ENCODE peak calls at places on chromosomes 5 and 9, in four cellular contexts. Z is stomach, V is HCT116, W is GM12891. E is an unnamed sample.

GRCh38 chr5:171120986-171121622 is 187.9 kb upstream of the TLX3 start:
- DNase-seq in Z (no peak), V (no peak), W (no peak), E (no peak)

GRCh38 chr5:1720396-1721110 is 79.1 kb downstream of the MRPL36 start:
- DNase-seq in Z (no peak), V (no peak), W (no peak), E (no peak)

GRCh38 chr9:37503736-37504135 is 18.0 kb downstream of the POLR1E start:
- DNase-seq in Z (no peak), V (no peak), W (no peak), E (no peak)

GRCh38 chr5:128536861-128537305 is 1.2 kb downstream of the FBN2 start:
- DNase-seq in Z (no peak), V (no peak), W (no peak), E (no peak)

GRCh38 chr9:125632321-125633115 is 74.5 kb downstream of the MAPKAP1 start:
- DNase-seq in Z (no peak), V (no peak), W (peak), E (peak)

GRCh38 chr9:89612566-89613278 is 7.9 kb downstream of the GADD45G start:
- DNase-seq in Z (no peak), V (no peak), W (no peak), E (no peak)

GRCh38 chr5:21649969-21650368 is 1203.2 kb downstream of the CDH12 start:
- DNase-seq in Z (no peak), V (no peak), W (no peak), E (no peak)

GRCh38 chr9:76216161-76216649 is 178.0 kb downstream of the RFK start:
- DNase-seq in Z (no peak), V (peak), W (no peak), E (peak)

GRCh38 chr9:125701351-125701750 is 5.7 kb downstream of the MAPKAP1 start:
- DNase-seq in Z (no peak), V (no peak), W (no peak), E (peak)

GRCh38 chr5:137575211-137575610 is 76.1 kb upstream of the SPOCK1 start:
- DNase-seq in Z (no peak), V (no peak), W (no peak), E (no peak)

GRCh38 chr9:127897194-127897692 is 2.2 kb downstream of the ST6GALNAC6 start:
- DNase-seq in Z (peak), V (no peak), W (peak), E (no peak)

GRCh38 chr5:14547660-14548059 is 33.9 kb upstream of the OTULINL start:
- DNase-seq in Z (no peak), V (no peak), W (no peak), E (no peak)

GRCh38 chr9:34993502-34994428 is 4.2 kb downstream of the DNAJB5 start:
- DNase-seq in Z (peak), V (no peak), W (no peak), E (peak)

GRCh38 chr5:135487839-135488514 is 35.8 kb upstream of the TIFAB start:
- DNase-seq in Z (no peak), V (no peak), W (no peak), E (no peak)

GRCh38 chr9:88537743-88538055 is 2.7 kb downstream of the NXNL2 start:
- DNase-seq in Z (peak), V (no peak), W (no peak), E (peak)

GRCh38 chr9:87849144-87849741 is 33.4 kb upstream of the SPATA31E1 start:
- DNase-seq in Z (no peak), V (no peak), W (no peak), E (no peak)

GRCh38 chr5:136212252-136212721 is 19.3 kb upstream of the SMIM32 start:
- DNase-seq in Z (peak), V (peak), W (peak), E (peak)

GRCh38 chr5:170267431-170268152 is 30.0 kb downstream of the LCP2 start:
- DNase-seq in Z (peak), V (peak), W (peak), E (peak)

GRCh38 chr9:74609671-74610416 is 112.7 kb downstream of the RORB start:
- DNase-seq in Z (no peak), V (no peak), W (no peak), E (no peak)

GRCh38 chr9:95073042-95073607 is 244.4 kb downstream of the FANCC start:
- DNase-seq in Z (peak), V (no peak), W (no peak), E (no peak)

GRCh38 chr5:132243366-132243977 is 14.0 kb upstream of the PDLIM4 start:
- DNase-seq in Z (no peak), V (no peak), W (no peak), E (no peak)

GRCh38 chr5:16453609-16454008 is 12.0 kb downstream of the ZNF622 start:
- DNase-seq in Z (no peak), V (no peak), W (no peak), E (no peak)

GRCh38 chr5:126046996-126047395 is 376.2 kb upstream of the GRAMD2B start:
- DNase-seq in Z (no peak), V (no peak), W (no peak), E (no peak)

GRCh38 chr9:27542519-27542918 is 12.9 kb upstream of the MOB3B start:
- DNase-seq in Z (no peak), V (no peak), W (no peak), E (no peak)

GRCh38 chr9:27537027-27537435 is 7.4 kb upstream of the MOB3B start:
- DNase-seq in Z (no peak), V (no peak), W (no peak), E (no peak)

GRCh38 chr5:142293486-142293885 is 31.3 kb downstream of the SPRY4 start:
- DNase-seq in Z (no peak), V (no peak), W (no peak), E (peak)

GRCh38 chr5:174724484-174725260 is at the start of gene MSX2:
- DNase-seq in Z (peak), V (peak), W (no peak), E (no peak)

GRCh38 chr5:71910741-71911140 is 191.7 kb downstream of the CARTPT start:
- DNase-seq in Z (no peak), V (no peak), W (no peak), E (no peak)

GRCh38 chr9:87816041-87816440 is 66.6 kb upstream of the SPATA31E1 start:
- DNase-seq in Z (no peak), V (no peak), W (no peak), E (no peak)

GRCh38 chr9:14294659-14295058 is 19.3 kb downstream of the NFIB start:
- DNase-seq in Z (no peak), V (no peak), W (no peak), E (no peak)
- TF ChIP-seq POLR2A in Z (no peak), V (no peak), W (no peak), E (no peak)

DNA sequence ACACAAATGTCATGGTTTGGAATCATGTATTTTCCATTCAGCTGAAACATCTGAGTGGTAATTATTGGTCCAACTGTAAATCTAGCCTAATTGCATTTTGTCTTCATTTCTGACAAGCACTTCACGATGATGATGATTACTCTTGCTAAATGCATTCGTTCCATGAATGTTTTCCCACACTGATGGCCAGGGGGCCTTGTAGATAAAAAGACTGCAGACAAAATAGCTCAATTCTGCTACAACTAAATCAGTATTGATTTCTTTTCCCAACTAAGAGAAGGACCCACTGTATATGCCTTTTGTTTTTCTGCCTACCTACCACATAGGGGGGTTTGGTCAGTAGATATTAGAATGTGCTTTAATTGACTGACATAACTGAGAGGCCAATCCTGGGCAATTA is 1351.3 kb upstream of the NUDT12 start:
- DNase-seq in Z (no peak), V (no peak), W (no peak), E (no peak)
- TF ChIP-seq POLR2A in Z (no peak), V (no peak), W (no peak), E (no peak)

GRCh38 chr9:2014696-2015580 is at the start of gene SMARCA2:
- DNase-seq in Z (peak), V (peak), W (peak), E (peak)
- TF ChIP-seq POLR2A in Z (no peak), V (no peak), W (peak), E (peak)

DNA sequence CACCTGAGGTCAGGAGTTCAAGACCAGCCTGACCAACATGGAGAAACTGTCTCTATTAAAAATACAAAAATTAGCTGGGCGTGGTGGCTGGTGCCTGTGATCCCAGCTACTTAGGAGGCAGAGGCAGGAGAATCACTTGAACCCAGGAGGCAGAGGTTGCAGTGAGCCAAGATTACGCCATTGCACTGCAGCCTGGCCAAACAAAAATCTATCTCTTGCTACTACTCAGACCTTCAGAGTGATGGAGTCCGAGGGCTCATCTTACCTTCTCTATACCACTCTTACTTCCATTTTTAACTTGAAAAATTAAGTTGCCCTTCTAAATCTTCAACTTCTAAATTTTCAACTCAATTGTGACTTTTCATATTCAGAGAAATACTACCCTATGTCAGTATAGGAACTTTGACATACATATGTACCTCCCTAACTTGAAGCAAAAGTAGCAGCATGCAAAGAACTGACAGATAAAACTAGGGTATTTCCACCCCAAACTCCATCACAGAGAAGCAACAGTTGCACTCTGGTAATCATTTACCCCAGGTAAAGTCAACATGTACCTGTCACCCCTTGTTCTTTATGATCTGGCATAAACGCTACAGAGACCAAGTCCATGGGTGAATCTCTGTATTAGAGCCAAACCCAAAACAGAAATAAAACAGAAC is 11.4 kb downstream of the ZFAND5 start:
- DNase-seq in Z (no peak), V (no peak), W (no peak), E (no peak)
- TF ChIP-seq POLR2A in Z (no peak), V (no peak), W (peak), E (no peak)

GRCh38 chr9:111298831-111299603 is 31.0 kb downstream of the OR2K2 start:
- DNase-seq in Z (no peak), V (peak), W (peak), E (no peak)
- TF ChIP-seq POLR2A in Z (no peak), V (no peak), W (no peak), E (no peak)

GRCh38 chr5:68419101-68419636 is 203.6 kb downstream of the PIK3R1 start:
- DNase-seq in Z (no peak), V (no peak), W (no peak), E (no peak)

GRCh38 chr5:68419637-68420452 is 204.3 kb downstream of the PIK3R1 start:
- DNase-seq in Z (no peak), V (no peak), W (no peak), E (peak)

GRCh38 chr5:68421667-68422220 is 206.2 kb downstream of the PIK3R1 start:
- DNase-seq in Z (no peak), V (no peak), W (no peak), E (no peak)

GRCh38 chr5:68418680-68419079 is 203.1 kb downstream of the PIK3R1 start:
- DNase-seq in Z (no peak), V (no peak), W (no peak), E (no peak)

GRCh38 chr5:68420476-68421344 is 205.2 kb downstream of the PIK3R1 start:
- DNase-seq in Z (peak), V (no peak), W (no peak), E (no peak)
- TF ChIP-seq POLR2A in Z (no peak), V (no peak), W (no peak), E (no peak)

DNA sequence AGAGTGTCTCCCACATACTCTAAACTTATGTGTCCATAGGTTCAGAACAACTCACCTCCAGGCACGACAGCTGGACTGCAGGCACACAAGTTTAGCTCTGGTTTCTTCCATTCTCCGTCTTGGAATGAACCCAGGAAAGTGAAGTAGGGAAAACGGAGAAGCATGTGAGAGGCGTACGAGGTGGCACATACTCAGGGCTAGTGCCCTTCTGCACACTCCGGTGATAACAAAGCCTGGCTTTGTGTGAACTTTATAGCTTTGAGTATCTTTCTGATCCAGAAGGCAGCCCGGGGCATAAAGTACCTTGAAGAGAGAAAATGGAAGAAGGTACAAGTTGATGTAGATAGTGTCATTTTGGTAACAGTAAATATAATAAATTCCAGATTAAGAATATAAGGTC is 11.1 kb upstream of the HTR4 start:
- DNase-seq in Z (no peak), V (no peak), W (no peak), E (no peak)
- TF ChIP-seq POLR2A in Z (no peak), V (no peak), W (no peak), E (no peak)

DNA sequence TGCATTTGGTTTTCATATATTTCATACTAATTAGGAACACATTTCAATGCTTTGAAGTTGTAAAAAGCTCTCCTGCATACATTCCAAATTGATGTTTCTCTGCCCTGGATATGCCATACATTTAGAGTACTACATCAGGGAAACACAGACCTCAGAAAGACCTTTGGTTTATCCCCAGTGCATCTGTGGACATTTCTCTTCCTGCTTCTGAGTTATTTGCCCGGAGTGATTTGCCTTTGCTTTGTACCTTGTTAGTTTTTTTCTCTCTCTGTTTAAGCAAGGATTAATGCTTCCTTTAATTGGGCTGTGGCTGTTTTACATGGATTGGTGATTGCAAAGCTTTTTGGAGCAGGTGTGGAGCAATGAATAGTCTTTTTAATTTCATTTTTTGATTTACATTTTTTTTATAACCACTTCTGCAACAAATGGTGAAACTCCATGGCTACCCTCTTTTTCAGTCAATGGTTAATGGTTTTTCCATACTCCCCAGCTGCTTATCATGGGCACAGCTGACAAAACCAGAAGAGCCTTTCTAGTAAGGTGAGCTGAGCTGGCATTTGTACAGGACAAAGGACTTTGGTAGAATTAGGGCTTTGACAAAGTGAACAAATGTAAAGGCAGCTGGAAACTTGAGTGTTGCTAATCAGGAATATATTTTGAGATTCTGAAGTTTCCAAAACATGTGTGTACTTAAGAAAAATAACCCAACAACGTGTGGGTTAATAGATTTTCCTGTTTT is 54.2 kb downstream of the ZSWIM6 start:
- DNase-seq in Z (no peak), V (no peak), W (no peak), E (no peak)
- TF ChIP-seq POLR2A in Z (no peak), V (no peak), W (no peak), E (no peak)

GRCh38 chr5:66596791-66597757 is 881 bp downstream of the MAST4 start:
- DNase-seq in Z (peak), V (no peak), W (peak), E (no peak)

GRCh38 chr5:66595877-66596790 is at the start of gene MAST4:
- DNase-seq in Z (peak), V (peak), W (peak), E (no peak)
- TF ChIP-seq POLR2A in Z (no peak), V (no peak), W (no peak), E (no peak)

DNA sequence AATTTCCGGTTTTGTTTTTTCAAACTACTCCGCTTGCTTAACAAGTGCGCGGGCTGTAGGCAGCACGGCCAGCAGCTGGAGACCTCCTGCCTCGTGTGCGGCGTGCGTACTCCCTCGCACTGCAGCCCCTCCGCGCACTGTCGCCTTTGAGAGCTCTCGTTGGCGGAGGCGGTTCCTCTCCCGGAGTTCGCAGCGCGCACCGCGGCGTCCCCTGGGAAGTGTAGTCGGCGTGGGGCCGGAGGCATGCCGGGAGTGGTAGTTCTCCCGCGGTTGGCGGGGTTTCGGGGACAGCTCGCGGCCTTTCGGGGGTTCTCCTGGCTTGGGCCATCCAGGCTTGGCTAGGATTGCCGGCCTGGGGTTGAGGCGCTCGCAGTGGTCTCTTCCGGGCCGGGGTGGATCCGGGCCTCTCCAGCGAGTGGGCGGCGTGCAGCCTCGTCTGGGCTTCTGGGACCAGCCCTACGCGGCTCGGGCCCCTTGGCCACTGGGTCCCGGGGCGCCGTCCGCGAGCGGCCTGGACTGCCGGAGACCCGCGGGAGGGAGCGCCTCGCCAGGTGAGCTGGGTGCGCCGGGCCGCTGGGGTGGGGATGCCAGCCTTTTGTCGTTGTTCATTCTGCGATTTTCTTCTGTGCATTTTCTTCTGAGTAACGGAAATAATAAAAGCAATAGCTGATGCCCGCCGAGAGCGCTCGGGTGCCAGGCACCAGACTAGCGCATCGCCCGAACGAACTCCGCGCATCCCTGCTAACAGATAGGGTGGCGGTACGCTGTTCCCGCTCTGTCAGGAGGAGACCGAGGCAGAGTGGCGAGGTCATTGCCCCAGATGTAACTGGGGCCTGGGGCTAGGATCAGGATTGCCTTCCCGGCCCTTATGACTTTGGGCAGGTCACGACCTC is at the start of gene ZNF354C:
- DNase-seq in Z (peak), V (no peak), W (no peak), E (no peak)
- TF ChIP-seq POLR2A in Z (no peak), V (no peak), W (no peak), E (no peak)